ENCODE peak calls at places on chromosomes 5 and 9, in seven cellular contexts. X is cardiac muscle cell, Q is Peyer's patch, M is sigmoid colon, W is spleen, D is upper lobe of right lung, V is IMR-90. B is an unnamed sample.

GRCh38 chr5:136174021-136174659 is 18.8 kb downstream of the SMIM32 start:
- DNase-seq in X (peak; percentile 34), Q (no peak), M (no peak), W (no peak), D (no peak), V (peak; percentile 75), B (no peak)

GRCh38 chr5:143014017-143014651 is 244.0 kb downstream of the ARHGAP26 start:
- DNase-seq in X (peak; percentile 73), Q (no peak), M (no peak), W (peak; percentile 75), D (peak; percentile 79), V (no peak), B (no peak)

GRCh38 chr5:176817864-176818377 is 7.6 kb downstream of the UNC5A start:
- DNase-seq in X (peak; percentile 70), Q (no peak), M (no peak), W (no peak), D (no peak), V (no peak), B (no peak)

GRCh38 chr5:132458226-132458560 is 32.4 kb downstream of the IRF1 start:
- DNase-seq in X (no peak), Q (no peak), M (no peak), W (no peak), D (no peak), V (peak; percentile 68), B (no peak)

GRCh38 chr5:59698207-59698606 is 195.3 kb downstream of the PDE4D start:
- DNase-seq in X (no peak), Q (no peak), M (no peak), W (no peak), D (no peak), V (no peak), B (no peak)

GRCh38 chr5:103808464-103809106 is 246.0 kb upstream of the NUDT12 start:
- DNase-seq in X (peak; percentile 73), Q (no peak), M (no peak), W (no peak), D (no peak), V (peak; percentile 50), B (no peak)

GRCh38 chr5:75856056-75856455 is 138.8 kb upstream of the POC5 start:
- DNase-seq in X (no peak), Q (no peak), M (no peak), W (no peak), D (no peak), V (no peak), B (no peak)

GRCh38 chr9:23683476-23684095 is 142.5 kb downstream of the ELAVL2 start:
- DNase-seq in X (no peak), Q (no peak), M (no peak), W (no peak), D (no peak), V (no peak), B (no peak)

GRCh38 chr5:157785781-157786180 is 42.3 kb downstream of the LSM11 start:
- DNase-seq in X (no peak), Q (no peak), M (no peak), W (no peak), D (no peak), V (no peak), B (no peak)

GRCh38 chr9:5920860-5921328 is 30.2 kb downstream of the MLANA start:
- DNase-seq in X (no peak), Q (no peak), M (no peak), W (no peak), D (no peak), V (peak; percentile 38), B (no peak)

GRCh38 chr9:75185585-75186170 is 97.4 kb downstream of the OSTF1 start:
- DNase-seq in X (peak; percentile 53), Q (peak; percentile 64), M (no peak), W (peak; percentile 78), D (no peak), V (no peak), B (no peak)

GRCh38 chr9:120619751-120620655 is 40.0 kb upstream of the CDK5RAP2 start:
- DNase-seq in X (peak; percentile 75), Q (no peak), M (no peak), W (no peak), D (no peak), V (peak; percentile 74), B (no peak)

GRCh38 chr5:6979061-6979460 is 265.8 kb downstream of the TENT4A start:
- DNase-seq in X (no peak), Q (no peak), M (no peak), W (no peak), D (no peak), V (no peak), B (no peak)

GRCh38 chr5:77957-78804 is 13.8 kb upstream of the PLEKHG4B start:
- DNase-seq in X (peak; percentile 66), Q (peak; percentile 36), M (no peak), W (peak; percentile 67), D (no peak), V (peak; percentile 24), B (peak; percentile 74)

GRCh38 chr9:115014438-115014837 is 84.0 kb upstream of the TNFSF8 start:
- DNase-seq in X (no peak), Q (no peak), M (no peak), W (no peak), D (no peak), V (no peak), B (no peak)

GRCh38 chr9:115015018-115015635 is 84.7 kb upstream of the TNFSF8 start:
- DNase-seq in X (peak; percentile 54), Q (no peak), M (no peak), W (no peak), D (no peak), V (peak; percentile 64), B (no peak)

GRCh38 chr9:115016369-115016768 is 86.0 kb upstream of the TNFSF8 start:
- DNase-seq in X (no peak), Q (no peak), M (no peak), W (no peak), D (no peak), V (no peak), B (no peak)

GRCh38 chr9:115013998-115014397 is 83.6 kb upstream of the TNFSF8 start:
- DNase-seq in X (peak; percentile 67), Q (peak; percentile 64), M (peak; percentile 89), W (peak; percentile 91), D (peak; percentile 79), V (peak; percentile 82), B (no peak)

DNA sequence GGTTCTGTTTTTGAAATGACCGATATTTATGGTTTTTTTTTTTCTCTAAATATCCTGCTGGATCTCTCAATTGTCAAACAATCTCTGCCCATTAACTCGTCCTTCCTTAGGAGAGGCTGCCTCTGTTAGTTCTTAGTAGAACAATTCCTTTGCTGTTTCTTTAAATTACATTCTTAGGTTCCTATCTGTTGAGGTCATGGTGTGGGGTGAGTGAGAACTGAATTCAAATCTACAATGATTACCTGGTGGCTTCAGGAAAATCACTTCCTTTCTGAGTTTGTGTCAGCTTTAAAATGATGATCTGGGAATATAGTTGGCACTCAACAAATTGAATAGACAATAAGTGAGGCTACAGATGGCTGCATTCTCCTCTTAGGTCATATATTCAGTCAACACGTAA is 82.1 kb upstream of the TNFSF8 start:
- DNase-seq in X (no peak), Q (no peak), M (no peak), W (no peak), D (no peak), V (no peak), B (no peak)
- H3K27me3 ChIP-seq in X (peaks cover 56% of the 10 kb centered on the region), Q (no peaks in the 10 kb centered on the region), M (no peaks in the 10 kb centered on the region), W (no peaks in the 10 kb centered on the region), D (no peaks in the 10 kb centered on the region), V (peaks cover 5% of the 10 kb centered on the region), B (no peaks in the 10 kb centered on the region)

GRCh38 chr5:32501623-32502022 is 57.1 kb upstream of the ZFR start:
- DNase-seq in X (peak; percentile 18), Q (no peak), M (no peak), W (no peak), D (no peak), V (no peak), B (no peak)

GRCh38 chr5:32498484-32498883 is 53.9 kb upstream of the ZFR start:
- DNase-seq in X (no peak), Q (no peak), M (no peak), W (no peak), D (no peak), V (no peak), B (no peak)

GRCh38 chr5:32501071-32501470 is 56.5 kb upstream of the ZFR start:
- DNase-seq in X (no peak), Q (no peak), M (no peak), W (no peak), D (no peak), V (no peak), B (no peak)

GRCh38 chr5:32499261-32499660 is 54.7 kb upstream of the ZFR start:
- DNase-seq in X (no peak), Q (no peak), M (no peak), W (no peak), D (no peak), V (no peak), B (no peak)

DNA sequence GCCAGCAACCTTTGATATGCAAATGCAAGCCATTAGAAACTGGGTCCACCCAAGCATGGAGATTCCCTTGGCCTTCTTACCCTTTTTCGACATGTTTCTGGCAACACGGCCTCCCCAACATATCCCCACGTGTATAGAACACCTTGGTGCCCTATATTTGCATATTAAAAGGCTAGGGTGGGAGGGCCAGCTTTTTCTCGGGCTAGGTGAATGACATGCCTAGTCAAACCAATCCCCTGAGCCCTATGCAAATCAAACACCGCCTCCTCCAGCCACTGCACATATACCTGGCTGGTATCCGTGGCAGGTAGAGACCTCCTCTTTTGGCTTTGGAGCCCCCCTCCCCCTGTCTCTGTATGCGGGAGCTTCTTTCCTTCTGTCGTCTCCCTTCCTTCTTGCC is 55.7 kb upstream of the ZFR start:
- DNase-seq in X (no peak), Q (no peak), M (no peak), W (no peak), D (no peak), V (no peak), B (no peak)
- H3K27me3 ChIP-seq in X (peaks cover 14% of the 10 kb centered on the region), Q (no peaks in the 10 kb centered on the region), M (no peaks in the 10 kb centered on the region), W (peaks cover 47% of the 10 kb centered on the region), D (no peaks in the 10 kb centered on the region), V (peaks cover 9% of the 10 kb centered on the region), B (no peaks in the 10 kb centered on the region)

DNA sequence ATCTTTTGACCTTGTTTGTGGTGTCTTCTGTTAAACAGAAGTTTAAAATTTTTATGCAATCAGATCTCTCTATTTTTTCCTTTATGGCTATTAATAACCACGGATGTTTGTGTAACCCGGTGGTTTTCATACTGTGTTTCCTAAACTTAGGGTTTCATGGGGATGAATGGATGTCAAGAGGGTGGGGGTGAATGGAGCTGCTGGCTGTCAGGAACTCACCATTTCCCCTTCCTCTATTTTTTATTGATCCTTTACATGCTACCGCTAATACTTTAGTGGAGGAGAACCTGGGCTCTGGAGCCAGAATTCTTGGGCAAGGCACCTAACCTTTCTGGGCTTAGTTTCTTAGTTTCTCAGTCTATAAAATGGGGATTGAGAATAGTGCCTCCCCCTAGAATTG is 42.3 kb upstream of the PPARGC1B start:
- DNase-seq in X (no peak), Q (no peak), M (no peak), W (no peak), D (no peak), V (no peak), B (no peak)
- H3K27me3 ChIP-seq in X (no peaks in the 10 kb centered on the region), Q (no peaks in the 10 kb centered on the region), M (no peaks in the 10 kb centered on the region), W (peaks cover 13% of the 10 kb centered on the region), D (no peaks in the 10 kb centered on the region), V (peaks cover 65% of the 10 kb centered on the region), B (peaks cover 3% of the 10 kb centered on the region)

GRCh38 chr9:32783168-32783891 is at the start of gene TMEM215:
- DNase-seq in X (peak; percentile 46), Q (peak; percentile 39), M (no peak), W (peak; percentile 53), D (no peak), V (no peak), B (no peak)
- H3K27me3 ChIP-seq in X (peaks cover 94% of the 10 kb centered on the region), Q (no peaks in the 10 kb centered on the region), M (peaks cover 7% of the 10 kb centered on the region), W (peaks cover 74% of the 10 kb centered on the region), D (peaks cover 44% of the 10 kb centered on the region), V (peaks cover 31% of the 10 kb centered on the region), B (peaks cover 93% of the 10 kb centered on the region)

B was measured in RWPE2.